ENCODE peak calls at places on chromosomes 6 and 20, in six cellular contexts. One of them, this sample, is unnamed.

GRCh38 chr6:8888468-8888867 is 453.1 kb upstream of the SLC35B3 start:
- DNase-seq in GM12878: no peak
- DNase-seq in HEK293T: no peak
- DNase-seq in K562: no peak
- DNase-seq in A549: no peak
- DNase-seq in HepG2: peak
- DNase-seq in this sample: no peak

GRCh38 chr6:156638581-156638980 is 138.6 kb upstream of the ARID1B start:
- DNase-seq in HEK293T: no peak
- DNase-seq in HepG2: no peak
- DNase-seq in GM12878: no peak
- DNase-seq in K562: no peak
- DNase-seq in A549: no peak
- DNase-seq in this sample: no peak

GRCh38 chr6:153044295-153044694 is 41.8 kb upstream of the MTRF1L start:
- DNase-seq in HepG2: no peak
- DNase-seq in HEK293T: no peak
- DNase-seq in K562: no peak
- DNase-seq in A549: no peak
- DNase-seq in GM12878: no peak
- DNase-seq in this sample: no peak

GRCh38 chr6:134060491-134061106 is 8.2 kb upstream of the SLC2A12 start:
- DNase-seq in HepG2: peak
- DNase-seq in K562: no peak
- DNase-seq in GM12878: no peak
- DNase-seq in HEK293T: no peak
- DNase-seq in A549: no peak
- DNase-seq in this sample: peak

GRCh38 chr6:22141271-22141745 is 155.5 kb downstream of the PRL start:
- DNase-seq in A549: no peak
- DNase-seq in HepG2: peak
- DNase-seq in K562: no peak
- DNase-seq in HEK293T: no peak
- DNase-seq in GM12878: no peak
- DNase-seq in this sample: peak

GRCh38 chr6:101607286-101607685 is 213.8 kb downstream of the GRIK2 start:
- DNase-seq in K562: no peak
- DNase-seq in GM12878: no peak
- DNase-seq in HepG2: no peak
- DNase-seq in HEK293T: no peak
- DNase-seq in A549: no peak
- DNase-seq in this sample: no peak

GRCh38 chr6:146905313-146905712 is 298.9 kb upstream of the STXBP5 start:
- DNase-seq in A549: no peak
- DNase-seq in K562: no peak
- DNase-seq in GM12878: no peak
- DNase-seq in HEK293T: no peak
- DNase-seq in HepG2: peak
- DNase-seq in this sample: peak

GRCh38 chr6:44011350-44011925 is 115.8 kb downstream of the MRPL14 start:
- DNase-seq in K562: no peak
- DNase-seq in GM12878: no peak
- DNase-seq in A549: no peak
- DNase-seq in HEK293T: no peak
- DNase-seq in HepG2: no peak
- DNase-seq in this sample: no peak

GRCh38 chr20:46791722-46792416 is 82.4 kb downstream of the SLC2A10 start:
- DNase-seq in HEK293T: no peak
- DNase-seq in A549: no peak
- DNase-seq in HepG2: no peak
- DNase-seq in GM12878: no peak
- DNase-seq in K562: no peak
- DNase-seq in this sample: no peak

GRCh38 chr20:23536601-23537000 is 31.7 kb downstream of the CST9L start:
- DNase-seq in HEK293T: no peak
- DNase-seq in A549: no peak
- DNase-seq in GM12878: no peak
- DNase-seq in HepG2: no peak
- DNase-seq in K562: no peak
- DNase-seq in this sample: no peak

GRCh38 chr6:26322645-26323482 is 42.1 kb upstream of the BTN3A2 start:
- DNase-seq in K562: peak
- DNase-seq in GM12878: peak
- DNase-seq in HEK293T: no peak
- DNase-seq in A549: no peak
- DNase-seq in HepG2: peak
- DNase-seq in this sample: peak

GRCh38 chr6:134183844-134184243 is 131.4 kb upstream of the SLC2A12 start:
- DNase-seq in GM12878: no peak
- DNase-seq in HEK293T: no peak
- DNase-seq in K562: no peak
- DNase-seq in HepG2: no peak
- DNase-seq in A549: no peak
- DNase-seq in this sample: no peak

GRCh38 chr6:112007805-112008204 is 46.1 kb upstream of the CCN6 start:
- DNase-seq in HEK293T: no peak
- DNase-seq in GM12878: no peak
- DNase-seq in HepG2: no peak
- DNase-seq in K562: no peak
- DNase-seq in A549: no peak
- DNase-seq in this sample: peak

GRCh38 chr20:12575352-12576095 is 433.2 kb upstream of the SPTLC3 start:
- DNase-seq in GM12878: no peak
- DNase-seq in A549: no peak
- DNase-seq in K562: no peak
- DNase-seq in HEK293T: no peak
- DNase-seq in HepG2: no peak
- DNase-seq in this sample: no peak

GRCh38 chr6:113732384-113732966 is 124.7 kb upstream of the MARCKS start:
- DNase-seq in K562: no peak
- DNase-seq in A549: no peak
- DNase-seq in HEK293T: no peak
- DNase-seq in GM12878: no peak
- DNase-seq in HepG2: peak
- DNase-seq in this sample: peak

GRCh38 chr6:87483929-87484328 is 11.2 kb downstream of the SLC35A1 start:
- DNase-seq in HepG2: peak
- DNase-seq in A549: no peak
- DNase-seq in GM12878: no peak
- DNase-seq in K562: peak
- DNase-seq in HEK293T: peak
- DNase-seq in this sample: peak

GRCh38 chr6:24680582-24680981 is 13.7 kb downstream of the ACOT13 start:
- DNase-seq in HEK293T: no peak
- DNase-seq in A549: no peak
- DNase-seq in HepG2: no peak
- DNase-seq in K562: no peak
- DNase-seq in GM12878: no peak
- DNase-seq in this sample: no peak

GRCh38 chr20:59794555-59794954 is 138.9 kb downstream of the SYCP2 start:
- DNase-seq in K562: no peak
- DNase-seq in HepG2: no peak
- DNase-seq in A549: no peak
- DNase-seq in HEK293T: no peak
- DNase-seq in GM12878: no peak
- DNase-seq in this sample: no peak

GRCh38 chr6:105437236-105437635 is 34.4 kb upstream of the PREP start:
- DNase-seq in A549: no peak
- DNase-seq in HepG2: no peak
- DNase-seq in HEK293T: no peak
- DNase-seq in K562: no peak
- DNase-seq in GM12878: no peak
- DNase-seq in this sample: no peak

GRCh38 chr20:39857188-39857587 is 831.8 kb downstream of the MAFB start:
- DNase-seq in HepG2: no peak
- DNase-seq in K562: no peak
- DNase-seq in GM12878: no peak
- DNase-seq in A549: no peak
- DNase-seq in HEK293T: no peak
- DNase-seq in this sample: no peak

GRCh38 chr6:36098920-36099647 is 31.2 kb upstream of the MAPK13 start:
- DNase-seq in K562: peak
- DNase-seq in HEK293T: no peak
- DNase-seq in HepG2: no peak
- DNase-seq in GM12878: no peak
- DNase-seq in A549: no peak
- DNase-seq in this sample: peak

GRCh38 chr6:109300874-109301273 is 81.4 kb downstream of the CD164 start:
- DNase-seq in K562: no peak
- DNase-seq in A549: no peak
- DNase-seq in HepG2: no peak
- DNase-seq in HEK293T: no peak
- DNase-seq in GM12878: no peak
- DNase-seq in this sample: no peak

GRCh38 chr6:24951831-24952299 is 16.1 kb upstream of the RIPOR2 start:
- DNase-seq in GM12878: no peak
- DNase-seq in K562: no peak
- DNase-seq in HEK293T: no peak
- DNase-seq in A549: no peak
- DNase-seq in HepG2: no peak
- DNase-seq in this sample: no peak

GRCh38 chr6:36123270-36124139 is 6.8 kb upstream of the MAPK13 start:
- DNase-seq in A549: peak
- DNase-seq in GM12878: no peak
- DNase-seq in K562: peak
- DNase-seq in HepG2: peak
- DNase-seq in HEK293T: peak
- DNase-seq in this sample: peak

DNA sequence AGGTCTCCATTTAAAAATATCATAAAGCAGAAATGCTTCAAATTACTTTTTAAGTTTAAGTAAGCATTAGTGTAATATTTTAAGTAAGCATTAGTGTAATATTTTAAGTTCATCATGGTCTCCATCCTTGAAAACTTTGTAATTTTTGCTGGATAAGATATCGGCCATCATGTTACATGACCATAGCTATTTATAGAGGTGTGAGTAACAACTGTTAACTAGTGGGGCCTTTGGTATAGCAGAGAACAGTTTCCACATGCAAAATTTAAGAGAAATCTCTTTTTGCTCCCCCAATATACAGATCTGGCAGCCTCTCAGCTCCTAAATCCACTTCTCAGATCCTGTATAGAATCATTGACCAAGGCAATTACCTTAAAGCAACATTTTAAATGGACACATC is 468 bp downstream of the TRDN start:
- DNase-seq in K562: no peak
- DNase-seq in HepG2: no peak
- DNase-seq in GM12878: no peak
- DNase-seq in A549: no peak
- DNase-seq in HEK293T: no peak
- DNase-seq in this sample: no peak
- TF ChIP-seq BHLHE40 in K562: no peak
- TF ChIP-seq BHLHE40 in HepG2: no peak
- TF ChIP-seq BHLHE40 in GM12878: no peak
- TF ChIP-seq BHLHE40 in A549: no peak
- TF ChIP-seq BHLHE40 in HEK293T: no peak
- TF ChIP-seq BHLHE40 in this sample: no peak

GRCh38 chr6:53771780-53772624 is 22.8 kb upstream of the LRRC1 start:
- DNase-seq in A549: no peak
- DNase-seq in HepG2: no peak
- DNase-seq in GM12878: no peak
- DNase-seq in K562: no peak
- DNase-seq in HEK293T: no peak
- DNase-seq in this sample: peak
- TF ChIP-seq BHLHE40 in A549: no peak
- TF ChIP-seq BHLHE40 in HepG2: no peak
- TF ChIP-seq BHLHE40 in GM12878: no peak
- TF ChIP-seq BHLHE40 in K562: no peak
- TF ChIP-seq BHLHE40 in HEK293T: no peak
- TF ChIP-seq BHLHE40 in this sample: no peak

GRCh38 chr20:50416930-50417329 is 93.3 kb upstream of the PTPN1 start:
- DNase-seq in A549: no peak
- DNase-seq in HepG2: no peak
- DNase-seq in HEK293T: no peak
- DNase-seq in K562: no peak
- DNase-seq in GM12878: no peak
- DNase-seq in this sample: no peak
- TF ChIP-seq BHLHE40 in A549: no peak
- TF ChIP-seq BHLHE40 in HepG2: no peak
- TF ChIP-seq BHLHE40 in HEK293T: no peak
- TF ChIP-seq BHLHE40 in K562: no peak
- TF ChIP-seq BHLHE40 in GM12878: no peak
- TF ChIP-seq BHLHE40 in this sample: no peak

DNA sequence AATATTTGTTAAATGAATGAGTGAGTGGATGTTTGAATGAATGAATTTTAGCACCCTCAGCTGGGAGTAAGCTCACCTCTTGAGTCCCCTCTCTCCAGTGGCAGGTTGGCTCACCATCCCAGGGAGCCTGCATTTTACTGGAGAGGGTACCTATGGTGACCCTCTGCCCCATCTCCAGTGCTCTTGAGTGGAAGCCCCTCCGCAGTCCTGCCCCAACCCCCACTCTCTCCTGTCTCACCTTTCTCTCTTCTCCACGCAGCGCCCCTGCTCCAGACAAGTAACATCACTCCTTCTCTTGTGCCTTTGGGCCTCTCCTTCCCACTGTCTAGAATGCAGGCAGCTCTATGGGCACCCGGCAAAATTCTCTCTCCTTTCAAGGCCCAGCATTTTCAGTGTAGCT is 11.3 kb downstream of the TGM3 start:
- DNase-seq in HepG2: no peak
- DNase-seq in K562: no peak
- DNase-seq in GM12878: no peak
- DNase-seq in A549: no peak
- DNase-seq in HEK293T: no peak
- DNase-seq in this sample: no peak
- TF ChIP-seq BHLHE40 in HepG2: no peak
- TF ChIP-seq BHLHE40 in K562: no peak
- TF ChIP-seq BHLHE40 in GM12878: no peak
- TF ChIP-seq BHLHE40 in A549: no peak
- TF ChIP-seq BHLHE40 in HEK293T: no peak
- TF ChIP-seq BHLHE40 in this sample: no peak

GRCh38 chr6:20464847-20465246 is 63.2 kb downstream of the E2F3 start:
- DNase-seq in HepG2: no peak
- DNase-seq in A549: no peak
- DNase-seq in HEK293T: no peak
- DNase-seq in GM12878: no peak
- DNase-seq in K562: no peak
- DNase-seq in this sample: no peak
- TF ChIP-seq BHLHE40 in HepG2: no peak
- TF ChIP-seq BHLHE40 in A549: no peak
- TF ChIP-seq BHLHE40 in HEK293T: no peak
- TF ChIP-seq BHLHE40 in GM12878: no peak
- TF ChIP-seq BHLHE40 in K562: no peak
- TF ChIP-seq BHLHE40 in this sample: no peak

GRCh38 chr20:35463455-35464300 is 8.3 kb downstream of the CEP250 start:
- DNase-seq in HepG2: peak
- DNase-seq in A549: peak
- DNase-seq in HEK293T: peak
- DNase-seq in K562: peak
- DNase-seq in GM12878: no peak
- DNase-seq in this sample: peak
- TF ChIP-seq BHLHE40 in HepG2: no peak
- TF ChIP-seq BHLHE40 in A549: no peak
- TF ChIP-seq BHLHE40 in HEK293T: no peak
- TF ChIP-seq BHLHE40 in K562: no peak
- TF ChIP-seq BHLHE40 in GM12878: no peak
- TF ChIP-seq BHLHE40 in this sample: no peak